ENCODE peak calls at places on chromosomes 6 and 20, in four cellular contexts. O, K, Q and J are unnamed samples.

GRCh38 chr6:142773859-142774258 is 171.1 kb downstream of the HIVEP2 start:
- DNase-seq in O (no peak), K (no peak), Q (no peak), J (no peak)

GRCh38 chr20:11987526-11987925 is 69.8 kb downstream of the BTBD3 start:
- DNase-seq in O (no peak), K (no peak), Q (no peak), J (no peak)

GRCh38 chr6:105318660-105319059 is 84.2 kb downstream of the PREP start:
- DNase-seq in O (no peak), K (no peak), Q (no peak), J (no peak)

GRCh38 chr6:159715168-159715567 is 12.1 kb upstream of the WTAP start:
- DNase-seq in O (no peak), K (no peak), Q (no peak), J (no peak)

GRCh38 chr6:143965503-143966171 is 42.4 kb downstream of the PLAGL1 start:
- DNase-seq in O (no peak), K (no peak), Q (no peak), J (no peak)

GRCh38 chr6:166497087-166497899 is 89.2 kb downstream of the RAMACL start:
- DNase-seq in O (no peak), K (no peak), Q (no peak), J (no peak)

GRCh38 chr20:1326031-1326930 is 2.7 kb downstream of the SDCBP2 start:
- DNase-seq in O (no peak), K (no peak), Q (no peak), J (no peak)

GRCh38 chr6:89818977-89819335 is 638 bp downstream of the MDN1 start:
- DNase-seq in O (no peak), K (peak; percentile 21), Q (no peak), J (peak; percentile 43)

GRCh38 chr6:20655317-20655716 is 121.1 kb downstream of the CDKAL1 start:
- DNase-seq in O (no peak), K (no peak), Q (no peak), J (no peak)

GRCh38 chr6:74768120-74768519 is 437.7 kb downstream of the COL12A1 start:
- DNase-seq in O (no peak), K (no peak), Q (no peak), J (no peak)

GRCh38 chr20:40766081-40766480 is 77.0 kb upstream of the MAFB start:
- DNase-seq in O (no peak), K (no peak), Q (no peak), J (no peak)

GRCh38 chr6:42403831-42404230 is 47.9 kb downstream of the TRERF1 start:
- DNase-seq in O (no peak), K (no peak), Q (no peak), J (no peak)

GRCh38 chr6:116210316-116210715 is 43.6 kb downstream of the TSPYL4 start:
- DNase-seq in O (no peak), K (no peak), Q (no peak), J (no peak)

GRCh38 chr6:36094786-36095496 is 35.4 kb upstream of the MAPK13 start:
- DNase-seq in O (peak; percentile 33), K (peak; percentile 66), Q (peak; percentile 83), J (peak; percentile 81)

GRCh38 chr6:163588211-163588919 is 173.8 kb downstream of the QKI start:
- DNase-seq in O (no peak), K (no peak), Q (no peak), J (no peak)

GRCh38 chr6:81753709-81754678 is 1.5 kb upstream of the TENT5A start:
- DNase-seq in O (no peak), K (peak; percentile 51), Q (peak; percentile 73), J (peak; percentile 14)

GRCh38 chr6:5718231-5718947 is 288.3 kb downstream of the NRN1 start:
- DNase-seq in O (no peak), K (no peak), Q (no peak), J (no peak)

GRCh38 chr20:53124075-53124532 is 151.9 kb downstream of the TSHZ2 start:
- DNase-seq in O (no peak), K (no peak), Q (peak; percentile 10), J (no peak)

GRCh38 chr20:15882553-15882952 is 690.7 kb downstream of the KIF16B start:
- DNase-seq in O (no peak), K (no peak), Q (no peak), J (no peak)

GRCh38 chr20:36929290-36929689 is 22.2 kb downstream of the SAMHD1 start:
- DNase-seq in O (no peak), K (no peak), Q (no peak), J (no peak)

GRCh38 chr6:53327017-53327395 is 21.7 kb downstream of the ELOVL5 start:
- DNase-seq in O (no peak), K (no peak), Q (no peak), J (no peak)

GRCh38 chr6:2891768-2892170 is 11.3 kb downstream of the SERPINB9 start:
- DNase-seq in O (peak; percentile 89), K (no peak), Q (no peak), J (no peak)

DNA sequence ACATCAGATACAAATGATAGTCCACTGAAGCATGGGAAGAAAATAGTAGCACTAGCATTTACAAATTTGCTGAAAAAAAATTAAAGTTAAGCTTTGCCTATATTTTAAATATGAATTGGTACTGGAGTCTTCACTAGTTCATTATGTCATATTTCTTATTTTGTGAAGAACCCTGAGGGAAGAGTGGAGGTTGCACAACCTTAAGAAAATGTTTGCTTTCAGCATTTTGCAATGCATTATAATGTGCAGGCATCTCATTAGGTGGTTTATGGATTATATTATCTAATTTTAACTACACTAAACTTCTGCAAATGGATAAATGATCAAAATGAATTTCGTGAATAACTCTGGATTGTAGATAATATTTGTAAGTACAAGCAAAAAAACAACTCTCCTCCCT is 390.8 kb upstream of the HS3ST5 start:
- DNase-seq in O (no peak), K (no peak), Q (no peak), J (no peak)
- TF ChIP-seq CHD4 in O (no peak), K (no peak), Q (no peak), J (no peak)

GRCh38 chr6:72820906-72821305 is 199.0 kb downstream of the KCNQ5 start:
- DNase-seq in O (no peak), K (no peak), Q (no peak), J (no peak)

GRCh38 chr6:72824833-72825232 is 203.0 kb downstream of the KCNQ5 start:
- DNase-seq in O (peak; percentile 3), K (no peak), Q (no peak), J (no peak)

GRCh38 chr6:72825265-72825918 is 203.5 kb downstream of the KCNQ5 start:
- DNase-seq in O (peak; percentile 1), K (peak; percentile 32), Q (no peak), J (no peak)

GRCh38 chr6:72820153-72820552 is 198.3 kb downstream of the KCNQ5 start:
- DNase-seq in O (no peak), K (no peak), Q (no peak), J (no peak)

DNA sequence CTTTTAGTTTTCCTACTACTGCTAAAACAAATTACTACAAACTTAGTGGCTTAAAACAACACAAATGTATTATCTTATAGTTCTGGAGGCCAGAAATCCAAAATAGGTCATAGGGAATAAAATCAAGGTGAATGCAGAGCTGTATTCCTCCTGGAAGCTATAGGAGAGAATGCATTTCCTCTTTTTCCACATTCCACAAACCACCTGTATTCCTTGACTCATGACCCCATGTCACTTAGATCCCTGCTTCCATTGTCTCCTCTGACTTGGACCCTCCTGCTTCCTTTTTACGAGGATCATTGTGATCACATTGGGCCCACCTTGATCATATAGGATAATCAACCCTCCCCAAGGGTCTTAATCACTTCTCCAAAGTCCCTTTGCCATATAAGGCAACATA is 200.8 kb downstream of the KCNQ5 start:
- DNase-seq in O (no peak), K (no peak), Q (no peak), J (no peak)
- TF ChIP-seq CTCF in O (no peak), K (no peak), Q (no peak), J (no peak)

DNA sequence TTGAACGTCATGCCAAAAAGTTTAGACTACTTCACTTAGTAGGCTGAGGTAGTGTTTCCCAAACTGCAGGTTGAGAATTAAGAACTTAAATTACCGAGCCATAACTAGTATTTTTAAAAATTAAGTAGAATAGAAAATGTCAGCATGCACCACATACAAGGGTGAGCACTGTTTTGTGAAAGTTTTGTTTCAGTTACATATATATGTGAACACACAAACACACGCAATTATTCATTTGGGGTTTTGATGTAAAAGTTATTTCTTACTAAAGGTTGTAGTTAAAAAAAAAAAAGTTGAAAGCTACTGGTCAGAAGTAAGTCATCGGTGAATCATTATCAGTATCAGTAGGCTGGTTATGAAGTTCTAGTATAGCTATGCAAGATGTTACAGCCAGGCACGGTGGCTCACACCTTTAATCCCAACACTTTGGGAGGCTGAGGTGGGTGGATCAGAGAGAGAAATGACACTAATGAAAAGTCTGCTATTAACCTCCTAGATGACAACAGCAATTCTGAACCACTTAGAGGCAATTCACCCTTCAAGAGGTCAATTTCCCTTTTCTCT is 24.1 kb downstream of the FASTKD5 start:
- DNase-seq in O (no peak), K (no peak), Q (no peak), J (no peak)
- TF ChIP-seq CHD4 in O (no peak), K (no peak), Q (no peak), J (no peak)

DNA sequence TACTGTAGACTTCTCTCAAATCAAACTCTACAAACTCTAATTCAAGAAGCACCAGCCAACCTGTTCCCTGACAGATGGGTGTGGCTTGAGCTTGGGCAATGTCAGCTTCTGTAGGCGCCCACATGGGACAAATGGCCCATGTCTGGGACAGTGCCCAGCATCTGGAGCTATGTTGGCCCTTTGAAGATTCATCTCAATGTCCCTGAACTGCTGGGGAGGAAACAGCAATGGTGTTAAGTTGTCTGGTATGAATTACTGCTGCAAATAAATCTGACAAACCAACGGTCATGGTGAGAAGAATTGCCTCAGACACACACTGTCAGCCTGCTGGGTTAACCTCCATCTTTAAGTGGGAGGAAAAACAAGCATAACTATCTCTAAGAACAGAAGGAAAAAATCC is 274.8 kb downstream of the CDH26 start:
- DNase-seq in O (no peak), K (no peak), Q (no peak), J (no peak)
- TF ChIP-seq CTCF in O (no peak), K (no peak), Q (no peak), J (no peak)

GRCh38 chr20:58790440-58790839 is 60.3 kb downstream of the GNAS-AS1 start:
- DNase-seq in O (no peak), K (no peak), Q (no peak), J (no peak)
- TF ChIP-seq CHD4 in O (no peak), K (no peak), Q (no peak), J (no peak)

DNA sequence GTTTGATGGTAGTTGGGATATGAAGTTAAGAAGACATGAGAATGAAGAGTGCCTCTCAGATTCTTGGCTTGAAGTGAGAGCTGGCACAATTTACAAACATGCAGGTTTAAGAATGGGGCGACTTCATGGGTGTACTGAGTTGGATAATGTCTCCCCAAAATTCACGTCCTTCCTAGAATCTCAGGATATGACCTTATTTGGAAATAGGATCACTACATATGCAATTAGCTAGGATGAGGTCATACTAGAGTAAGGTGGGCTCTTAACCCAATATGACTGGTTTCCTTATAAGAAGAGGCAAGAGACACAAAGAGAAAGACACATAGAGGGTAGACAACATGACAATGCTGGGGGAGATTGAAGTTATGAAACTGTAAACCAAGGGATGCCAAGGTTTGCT is 5.2 kb downstream of the PKIB start:
- DNase-seq in O (no peak), K (no peak), Q (no peak), J (no peak)
- TF ChIP-seq CTCF in O (no peak), K (no peak), Q (no peak), J (no peak)